ENCODE peak calls at places on chromosomes 7 and 10, in four cellular contexts. H is K562, S is HCT116, A is GM23248. T is an unnamed sample.

GRCh38 chr7:1693419-1693990 is 23.4 kb downstream of the ELFN1 start:
- DNase-seq in H (no peak), A (no peak), S (no peak), T (no peak)

GRCh38 chr10:129742742-129743550 is 221.1 kb downstream of the EBF3 start:
- DNase-seq in A (no peak), S (no peak), H (no peak), T (no peak)

GRCh38 chr10:16478801-16479200 is 42.0 kb downstream of the PTER start:
- DNase-seq in H (no peak), S (no peak), A (no peak), T (no peak)

GRCh38 chr7:19112290-19113000 is 5.0 kb downstream of the TWIST1 start:
- DNase-seq in A (peak), H (no peak), S (no peak), T (no peak)

GRCh38 chr10:2970190-2970823 is 97.0 kb upstream of the PFKP start:
- DNase-seq in A (no peak), H (no peak), S (no peak), T (no peak)

GRCh38 chr10:124019886-124020797 is 73.3 kb downstream of the CHST15 start:
- DNase-seq in S (no peak), A (peak), H (no peak), T (no peak)

GRCh38 chr7:69670701-69671100 is 72.4 kb downstream of the AUTS2 start:
- DNase-seq in H (no peak), A (peak), S (no peak), T (no peak)

GRCh38 chr7:43582503-43583423 is at the start of gene STK17A:
- DNase-seq in H (peak), A (peak), S (peak), T (peak)

GRCh38 chr7:128378637-128379036 is 17.1 kb upstream of the PRRT4 start:
- DNase-seq in H (no peak), A (no peak), S (no peak), T (no peak)

GRCh38 chr10:70672165-70672992 is at the start of gene ADAMTS14:
- DNase-seq in H (peak), S (peak), A (peak), T (peak)

GRCh38 chr10:26739087-26739631 is 41.7 kb downstream of the PDSS1 start:
- DNase-seq in S (no peak), A (no peak), H (no peak), T (no peak)

GRCh38 chr7:78020131-78020873 is 221.7 kb downstream of the PHTF2 start:
- DNase-seq in H (peak), A (peak), S (peak), T (peak)

GRCh38 chr10:104286939-104287338 is 18.0 kb downstream of the GSTO2 start:
- DNase-seq in H (no peak), S (no peak), A (no peak), T (no peak)

GRCh38 chr10:70993051-70993450 is 104.7 kb upstream of the PCBD1 start:
- DNase-seq in A (no peak), H (no peak), S (no peak), T (no peak)

GRCh38 chr10:14975672-14976273 is 16.6 kb downstream of the MEIG1 start:
- DNase-seq in H (peak), A (no peak), S (peak), T (no peak)

GRCh38 chr10:59361659-59362183 is 628 bp downstream of the FAM13C start:
- DNase-seq in A (peak), S (no peak), H (no peak), T (no peak)

GRCh38 chr7:114085592-114086490 is 167.0 kb upstream of the PPP1R3A start:
- DNase-seq in H (no peak), S (peak), A (peak), T (no peak)

GRCh38 chr10:110141185-110141584 is 66.2 kb upstream of the MXI1 start:
- DNase-seq in H (no peak), A (peak), S (no peak), T (no peak)

GRCh38 chr7:43647772-43648643 is 65.1 kb downstream of the STK17A start:
- DNase-seq in A (peak), S (peak), H (no peak), T (no peak)

GRCh38 chr10:22230331-22230833 is 12.6 kb upstream of the EBLN1 start:
- DNase-seq in S (peak), H (peak), A (peak), T (no peak)

GRCh38 chr10:19815036-19815435 is 1.2 kb upstream of the PLXDC2 start:
- DNase-seq in S (no peak), A (no peak), H (no peak), T (no peak)

GRCh38 chr7:158351481-158351880 is 236.1 kb downstream of the PTPRN2 start:
- DNase-seq in A (no peak), H (no peak), S (no peak), T (no peak)

GRCh38 chr7:2512179-2512644 is 7.4 kb upstream of the LFNG start:
- DNase-seq in H (no peak), A (peak), S (no peak), T (no peak)

GRCh38 chr7:111083423-111083822 is 7.5 kb upstream of the LRRN3 start:
- DNase-seq in A (peak), S (no peak), H (no peak), T (peak)

DNA sequence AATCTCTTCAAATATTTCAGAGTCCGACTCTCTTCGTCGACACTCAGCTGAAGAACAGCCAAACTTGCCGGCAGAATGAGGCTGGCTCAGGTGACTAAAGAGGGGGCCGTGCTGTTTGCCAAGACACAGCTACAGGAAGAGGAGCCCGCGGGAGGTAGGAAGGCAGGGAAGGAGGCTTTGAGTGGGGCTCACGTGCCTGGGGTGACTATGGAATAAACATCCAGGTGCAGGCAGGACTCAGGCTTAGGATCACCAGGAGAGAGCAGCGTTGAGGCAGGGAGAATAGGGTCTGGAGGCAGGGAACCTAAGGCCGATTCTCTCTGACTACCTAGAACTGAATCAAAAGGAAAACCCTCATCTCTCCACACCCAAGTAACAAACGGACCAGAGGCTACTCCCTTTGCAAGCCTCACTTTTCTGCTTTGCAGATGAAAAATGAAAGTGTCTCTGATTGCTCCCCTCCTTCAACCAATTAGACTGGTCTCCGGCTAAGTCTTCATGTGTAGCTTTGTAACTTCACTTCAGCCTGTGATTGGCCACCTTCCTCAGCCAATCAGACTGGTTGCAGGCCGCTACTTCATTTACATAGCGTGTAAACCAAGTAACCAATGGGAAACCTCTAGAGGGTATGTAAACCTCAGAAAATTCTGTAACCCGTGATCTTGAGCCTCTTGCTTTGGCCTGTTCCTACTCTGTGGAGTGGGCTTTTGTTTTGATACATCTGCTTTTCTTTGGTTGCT is 19.7 kb upstream of the BNIP3 start:
- DNase-seq in S (no peak), A (no peak), H (no peak), T (no peak)
- H3K4me2 ChIP-seq in S (no peak), A (no peak), H (peak), T (no peak)

GRCh38 chr10:102243304-102243703 is 2.0 kb upstream of the PITX3 start:
- DNase-seq in H (no peak), S (no peak), A (peak), T (no peak)
- H3K4me2 ChIP-seq in H (no peak), S (no peak), A (peak), T (no peak)

DNA sequence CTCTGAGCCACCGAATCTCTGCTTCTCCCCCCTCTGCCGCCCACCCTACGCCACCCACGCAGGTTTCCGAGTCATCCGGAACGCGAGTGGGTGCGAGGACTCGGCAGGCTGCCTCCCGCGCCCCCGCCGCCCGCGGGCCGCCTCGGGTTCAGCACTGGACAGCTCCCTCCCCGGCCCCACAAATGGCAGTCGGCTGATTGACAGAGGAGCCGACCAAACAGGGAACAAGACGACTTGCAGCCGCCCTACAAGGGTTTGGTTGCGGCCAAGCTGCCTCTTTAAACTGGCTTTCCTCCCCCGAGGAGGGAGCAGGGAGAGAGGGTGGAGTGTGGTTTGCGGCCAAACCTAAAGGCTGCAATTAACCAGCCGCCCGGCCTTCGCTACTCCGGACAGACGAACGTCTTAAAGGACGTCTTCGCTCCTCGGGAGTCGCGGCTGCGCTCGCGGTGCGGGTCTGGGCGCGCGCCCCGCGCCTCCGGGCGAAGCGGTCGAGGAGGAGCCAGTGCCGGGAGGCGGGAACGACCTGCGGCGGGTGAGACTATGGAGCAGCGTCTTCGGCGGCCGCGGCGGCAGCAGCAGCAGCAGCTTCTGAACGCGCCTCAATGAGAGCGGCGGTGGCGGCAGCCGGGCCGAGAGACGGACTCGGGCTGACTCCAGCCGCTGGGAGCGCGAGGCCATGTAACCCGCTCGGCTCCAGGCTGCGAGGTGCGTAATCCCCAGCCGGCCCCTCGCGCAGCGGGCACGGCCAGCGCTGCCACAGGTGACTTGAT is at the start of gene GPR158:
- DNase-seq in H (peak), S (peak), A (peak), T (peak)
- H3K4me2 ChIP-seq in H (peak), S (peak), A (peak), T (no peak)

DNA sequence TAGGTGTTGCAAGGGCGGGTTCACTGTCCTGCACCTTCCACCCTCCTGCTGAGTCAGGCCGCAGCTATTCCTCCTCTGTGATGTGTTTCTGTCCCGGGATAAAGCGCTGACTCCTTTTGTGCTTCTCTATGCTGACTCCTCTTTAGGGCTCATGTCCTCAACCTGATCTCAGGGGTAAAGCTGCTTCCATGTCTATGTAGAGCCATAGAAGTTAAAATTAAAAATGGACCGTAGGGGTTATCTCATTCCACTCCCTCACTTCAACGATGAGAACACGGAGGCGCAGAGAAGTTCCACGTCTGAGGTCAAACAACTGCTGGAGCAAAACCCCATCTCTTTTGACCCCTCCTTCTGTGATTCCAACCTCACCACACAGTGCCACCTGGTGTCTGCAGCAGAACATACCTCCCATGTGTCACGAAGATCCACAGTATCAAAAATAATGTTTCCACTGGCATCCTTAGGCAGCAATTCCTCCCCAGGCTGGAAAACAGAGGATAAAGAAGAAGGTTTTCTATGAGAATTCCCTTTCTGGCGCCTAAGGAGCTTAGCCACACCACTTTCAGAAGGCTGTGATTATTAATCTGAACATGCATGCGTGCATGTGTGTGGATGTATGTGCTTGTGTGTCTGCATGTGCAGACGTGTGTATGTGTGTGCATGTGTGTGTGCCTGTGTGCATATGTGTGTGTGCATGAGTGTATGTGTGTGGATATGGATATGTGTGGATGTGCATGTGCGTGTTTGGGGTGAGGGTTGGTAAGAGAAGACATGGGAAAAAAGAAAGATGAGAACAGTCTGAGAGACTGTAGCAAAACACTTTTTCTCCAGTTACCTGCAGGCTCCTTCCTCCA is 81.2 kb upstream of the UCN3 start:
- DNase-seq in A (peak), H (peak), S (peak), T (peak)
- H3K4me2 ChIP-seq in A (peak), H (peak), S (peak), T (no peak)

GRCh38 chr10:10471758-10472157 is 545.9 kb upstream of the CELF2 start:
- DNase-seq in H (no peak), A (no peak), S (no peak), T (no peak)
- H3K4me2 ChIP-seq in H (no peak), A (no peak), S (no peak), T (no peak)

GRCh38 chr10:68879628-68880027 is 21.5 kb upstream of the DDX50 start:
- DNase-seq in A (no peak), H (no peak), S (no peak), T (no peak)
- H3K4me2 ChIP-seq in A (no peak), H (no peak), S (no peak), T (no peak)

T was measured in DND-41.